ENCODE peak calls at places on chromosomes 1 and 21, in seven cellular contexts. One of them, this sample, is unnamed.
A peak's percentile ranks its signal among the peaks of the same experiment; 100 is the strongest.

GRCh38 chr21:23402929-23403520 is 2204.3 kb downstream of the MRPL39 start:
- DNase-seq in psoas muscle: no peak
- DNase-seq in upper lobe of right lung: no peak
- DNase-seq in fibroblast of lung: no peak
- DNase-seq in aorta: no peak
- DNase-seq in lung: no peak
- DNase-seq in ovary: no peak
- DNase-seq in this sample: no peak

GRCh38 chr1:218743861-218744505 is 398.8 kb downstream of the TGFB2 start:
- DNase-seq in fibroblast of lung: no peak
- DNase-seq in ovary: no peak
- DNase-seq in psoas muscle: no peak
- DNase-seq in aorta: no peak
- DNase-seq in lung: no peak
- DNase-seq in upper lobe of right lung: no peak
- DNase-seq in this sample: no peak

GRCh38 chr21:38505654-38506523 is 7.6 kb upstream of the ERG start:
- DNase-seq in lung: no peak
- DNase-seq in fibroblast of lung: peak; percentile 70
- DNase-seq in psoas muscle: no peak
- DNase-seq in upper lobe of right lung: no peak
- DNase-seq in ovary: peak; percentile 17
- DNase-seq in aorta: no peak
- DNase-seq in this sample: no peak

GRCh38 chr21:15526793-15527192 is 203.0 kb upstream of the USP25 start:
- DNase-seq in aorta: no peak
- DNase-seq in ovary: no peak
- DNase-seq in lung: no peak
- DNase-seq in psoas muscle: no peak
- DNase-seq in fibroblast of lung: no peak
- DNase-seq in upper lobe of right lung: no peak
- DNase-seq in this sample: no peak

GRCh38 chr1:109490029-109490933 is 3.6 kb upstream of the CYB561D1 start:
- DNase-seq in psoas muscle: peak; percentile 79
- DNase-seq in lung: peak; percentile 68
- DNase-seq in upper lobe of right lung: no peak
- DNase-seq in fibroblast of lung: peak; percentile 39
- DNase-seq in aorta: no peak
- DNase-seq in ovary: peak; percentile 64
- DNase-seq in this sample: peak; percentile 89

GRCh38 chr1:86370627-86371026 is 25.5 kb downstream of the ODF2L start:
- DNase-seq in aorta: no peak
- DNase-seq in fibroblast of lung: peak; percentile 78
- DNase-seq in lung: no peak
- DNase-seq in ovary: no peak
- DNase-seq in upper lobe of right lung: no peak
- DNase-seq in psoas muscle: no peak
- DNase-seq in this sample: no peak

GRCh38 chr1:68317543-68317942 is 85.2 kb upstream of the WLS start:
- DNase-seq in lung: no peak
- DNase-seq in upper lobe of right lung: no peak
- DNase-seq in aorta: no peak
- DNase-seq in ovary: no peak
- DNase-seq in fibroblast of lung: no peak
- DNase-seq in psoas muscle: no peak
- DNase-seq in this sample: no peak

GRCh38 chr1:244049969-244050834 is 881 bp upstream of the ZBTB18 start:
- DNase-seq in lung: no peak
- DNase-seq in psoas muscle: no peak
- DNase-seq in upper lobe of right lung: no peak
- DNase-seq in aorta: peak; percentile 71
- DNase-seq in fibroblast of lung: no peak
- DNase-seq in ovary: no peak
- DNase-seq in this sample: peak; percentile 58

GRCh38 chr1:154940213-154940879 is 3.8 kb upstream of the PMVK start:
- DNase-seq in psoas muscle: no peak
- DNase-seq in upper lobe of right lung: no peak
- DNase-seq in ovary: no peak
- DNase-seq in lung: no peak
- DNase-seq in aorta: no peak
- DNase-seq in fibroblast of lung: no peak
- DNase-seq in this sample: no peak

GRCh38 chr1:198788561-198789064 is 149.8 kb downstream of the PTPRC start:
- DNase-seq in lung: no peak
- DNase-seq in aorta: no peak
- DNase-seq in fibroblast of lung: peak; percentile 7
- DNase-seq in upper lobe of right lung: no peak
- DNase-seq in ovary: no peak
- DNase-seq in psoas muscle: no peak
- DNase-seq in this sample: no peak

GRCh38 chr1:203772836-203773235 is 7.9 kb downstream of the LAX1 start:
- DNase-seq in upper lobe of right lung: no peak
- DNase-seq in ovary: no peak
- DNase-seq in fibroblast of lung: no peak
- DNase-seq in psoas muscle: no peak
- DNase-seq in lung: no peak
- DNase-seq in aorta: no peak
- DNase-seq in this sample: no peak

GRCh38 chr1:115642168-115643072 is 650 bp downstream of the VANGL1 start:
- DNase-seq in upper lobe of right lung: peak; percentile 74
- DNase-seq in fibroblast of lung: peak; percentile 58
- DNase-seq in lung: peak; percentile 41
- DNase-seq in ovary: peak; percentile 25
- DNase-seq in aorta: peak; percentile 84
- DNase-seq in psoas muscle: peak; percentile 66
- DNase-seq in this sample: peak; percentile 80

GRCh38 chr1:164604541-164604940 is 45.6 kb downstream of the PBX1 start:
- DNase-seq in lung: no peak
- DNase-seq in psoas muscle: no peak
- DNase-seq in upper lobe of right lung: no peak
- DNase-seq in ovary: no peak
- DNase-seq in aorta: no peak
- DNase-seq in fibroblast of lung: peak; percentile 72
- DNase-seq in this sample: no peak

GRCh38 chr1:6794164-6794563 is 8.9 kb downstream of the CAMTA1 start:
- DNase-seq in psoas muscle: no peak
- DNase-seq in upper lobe of right lung: no peak
- DNase-seq in fibroblast of lung: peak; percentile 55
- DNase-seq in lung: no peak
- DNase-seq in aorta: no peak
- DNase-seq in ovary: no peak
- DNase-seq in this sample: no peak

GRCh38 chr21:35677298-35677841 is 383.0 kb downstream of the SETD4 start:
- DNase-seq in psoas muscle: no peak
- DNase-seq in fibroblast of lung: no peak
- DNase-seq in lung: no peak
- DNase-seq in upper lobe of right lung: no peak
- DNase-seq in ovary: no peak
- DNase-seq in aorta: no peak
- DNase-seq in this sample: no peak

DNA sequence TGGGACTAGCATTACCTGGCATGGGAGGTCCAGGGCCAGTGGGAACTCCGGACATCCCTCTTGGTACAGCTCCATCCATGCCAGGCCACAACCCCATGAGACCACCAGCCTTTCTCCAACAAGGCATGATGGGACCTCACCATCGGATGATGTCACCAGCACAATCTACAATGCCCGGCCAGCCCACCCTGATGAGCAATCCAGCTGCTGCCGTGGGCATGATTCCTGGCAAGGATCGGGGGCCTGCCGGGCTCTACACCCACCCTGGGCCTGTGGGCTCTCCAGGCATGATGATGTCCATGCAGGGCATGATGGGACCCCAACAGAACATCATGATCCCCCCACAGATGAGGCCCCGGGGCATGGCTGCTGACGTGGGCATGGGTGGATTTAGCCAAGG is 45.8 kb downstream of the ACP6 start:
- DNase-seq in fibroblast of lung: no peak
- DNase-seq in lung: no peak
- DNase-seq in psoas muscle: peak; percentile 50
- DNase-seq in aorta: no peak
- DNase-seq in upper lobe of right lung: no peak
- DNase-seq in ovary: no peak
- DNase-seq in this sample: no peak
- H3K36me3 ChIP-seq in fibroblast of lung: peaks cover 6% of the 10 kb centered on the region
- H3K36me3 ChIP-seq in lung: peaks cover 16% of the 10 kb centered on the region
- H3K36me3 ChIP-seq in psoas muscle: no peaks in the 10 kb centered on the region
- H3K36me3 ChIP-seq in aorta: no peaks in the 10 kb centered on the region
- H3K36me3 ChIP-seq in upper lobe of right lung: peaks cover 31% of the 10 kb centered on the region
- H3K36me3 ChIP-seq in ovary: no peaks in the 10 kb centered on the region
- H3K36me3 ChIP-seq in this sample: no peaks in the 10 kb centered on the region

GRCh38 chr1:181148636-181149035 is 60.1 kb downstream of the IER5 start:
- DNase-seq in aorta: no peak
- DNase-seq in ovary: no peak
- DNase-seq in psoas muscle: no peak
- DNase-seq in upper lobe of right lung: no peak
- DNase-seq in fibroblast of lung: no peak
- DNase-seq in lung: no peak
- DNase-seq in this sample: no peak

GRCh38 chr1:181149326-181150000 is 61.0 kb downstream of the IER5 start:
- DNase-seq in lung: no peak
- DNase-seq in fibroblast of lung: no peak
- DNase-seq in ovary: no peak
- DNase-seq in upper lobe of right lung: no peak
- DNase-seq in aorta: no peak
- DNase-seq in psoas muscle: no peak
- DNase-seq in this sample: peak; percentile 90

GRCh38 chr1:181150842-181151241 is 62.3 kb downstream of the IER5 start:
- DNase-seq in upper lobe of right lung: no peak
- DNase-seq in fibroblast of lung: no peak
- DNase-seq in ovary: no peak
- DNase-seq in psoas muscle: no peak
- DNase-seq in lung: no peak
- DNase-seq in aorta: no peak
- DNase-seq in this sample: no peak

GRCh38 chr1:181151378-181152326 is 63.2 kb downstream of the IER5 start:
- DNase-seq in aorta: no peak
- DNase-seq in ovary: no peak
- DNase-seq in lung: no peak
- DNase-seq in upper lobe of right lung: no peak
- DNase-seq in psoas muscle: peak; percentile 70
- DNase-seq in fibroblast of lung: no peak
- DNase-seq in this sample: no peak

DNA sequence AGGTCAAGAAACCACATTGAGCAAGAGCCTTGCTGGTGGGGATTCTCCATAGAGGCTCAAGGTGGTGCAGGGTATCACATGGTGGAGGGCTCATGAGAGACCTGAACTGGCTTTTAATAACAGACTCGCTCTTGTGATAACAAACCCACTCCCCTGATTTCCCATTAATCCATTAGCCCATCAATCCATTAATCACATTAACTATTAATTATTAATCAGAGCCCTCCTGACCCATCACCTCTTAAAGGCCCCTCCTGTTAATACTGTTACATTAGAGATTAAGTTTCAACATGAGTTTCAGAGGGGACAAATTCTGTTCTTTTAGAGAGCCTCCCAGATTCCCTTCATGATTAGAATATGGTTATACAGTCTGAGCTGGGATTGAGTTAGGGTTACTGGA is 61.8 kb downstream of the IER5 start:
- DNase-seq in lung: no peak
- DNase-seq in fibroblast of lung: no peak
- DNase-seq in aorta: no peak
- DNase-seq in psoas muscle: no peak
- DNase-seq in ovary: no peak
- DNase-seq in upper lobe of right lung: no peak
- DNase-seq in this sample: no peak
- H3K4me1 ChIP-seq in lung: peaks cover 11% of the 10 kb centered on the region
- H3K4me1 ChIP-seq in fibroblast of lung: peaks cover 8% of the 10 kb centered on the region
- H3K4me1 ChIP-seq in aorta: no peaks in the 10 kb centered on the region
- H3K4me1 ChIP-seq in psoas muscle: peaks cover 55% of the 10 kb centered on the region
- H3K4me1 ChIP-seq in ovary: peaks cover 9% of the 10 kb centered on the region
- H3K4me1 ChIP-seq in upper lobe of right lung: peaks cover 30% of the 10 kb centered on the region
- H3K4me1 ChIP-seq in this sample: peaks cover 29% of the 10 kb centered on the region

GRCh38 chr1:43867946-43868740 is 65.5 kb upstream of the ARTN start:
- DNase-seq in lung: no peak
- DNase-seq in aorta: no peak
- DNase-seq in fibroblast of lung: peak; percentile 42
- DNase-seq in ovary: no peak
- DNase-seq in upper lobe of right lung: no peak
- DNase-seq in psoas muscle: no peak
- DNase-seq in this sample: no peak

GRCh38 chr1:43873851-43874250 is 59.8 kb upstream of the ARTN start:
- DNase-seq in aorta: no peak
- DNase-seq in fibroblast of lung: no peak
- DNase-seq in ovary: no peak
- DNase-seq in psoas muscle: no peak
- DNase-seq in lung: no peak
- DNase-seq in upper lobe of right lung: no peak
- DNase-seq in this sample: no peak

GRCh38 chr1:43868741-43869067 is 64.9 kb upstream of the ARTN start:
- DNase-seq in ovary: peak; percentile 50
- DNase-seq in psoas muscle: no peak
- DNase-seq in aorta: no peak
- DNase-seq in fibroblast of lung: peak; percentile 77
- DNase-seq in upper lobe of right lung: no peak
- DNase-seq in lung: no peak
- DNase-seq in this sample: no peak

GRCh38 chr1:43872280-43872679 is 61.3 kb upstream of the ARTN start:
- DNase-seq in lung: no peak
- DNase-seq in aorta: no peak
- DNase-seq in ovary: no peak
- DNase-seq in fibroblast of lung: no peak
- DNase-seq in upper lobe of right lung: no peak
- DNase-seq in psoas muscle: no peak
- DNase-seq in this sample: no peak

DNA sequence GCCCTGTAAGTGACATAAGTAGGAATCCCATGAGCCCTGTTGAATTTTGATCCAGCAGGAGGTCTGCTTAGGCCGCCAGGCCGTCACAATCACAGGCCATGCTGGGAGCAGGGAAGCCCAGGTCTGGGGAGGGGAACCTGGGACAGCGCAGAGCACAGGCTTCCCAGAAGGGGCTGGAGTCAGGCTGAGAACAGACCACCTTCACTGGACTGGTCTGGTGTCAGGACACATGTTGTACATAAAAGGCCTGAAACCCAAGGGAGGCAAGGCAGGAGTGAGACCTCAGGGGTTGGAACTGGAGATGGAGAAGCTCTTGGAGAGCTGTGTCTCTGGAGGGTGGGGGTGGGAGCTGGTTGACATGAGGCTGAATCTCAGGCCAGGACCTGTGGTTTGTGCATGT is 63.3 kb upstream of the ARTN start:
- DNase-seq in lung: no peak
- DNase-seq in upper lobe of right lung: no peak
- DNase-seq in ovary: no peak
- DNase-seq in aorta: no peak
- DNase-seq in psoas muscle: no peak
- DNase-seq in fibroblast of lung: no peak
- DNase-seq in this sample: no peak
- H3K36me3 ChIP-seq in lung: no peaks in the 10 kb centered on the region
- H3K36me3 ChIP-seq in upper lobe of right lung: no peaks in the 10 kb centered on the region
- H3K36me3 ChIP-seq in ovary: no peaks in the 10 kb centered on the region
- H3K36me3 ChIP-seq in aorta: no peaks in the 10 kb centered on the region
- H3K36me3 ChIP-seq in psoas muscle: no peaks in the 10 kb centered on the region
- H3K36me3 ChIP-seq in fibroblast of lung: no peaks in the 10 kb centered on the region
- H3K36me3 ChIP-seq in this sample: no peaks in the 10 kb centered on the region

DNA sequence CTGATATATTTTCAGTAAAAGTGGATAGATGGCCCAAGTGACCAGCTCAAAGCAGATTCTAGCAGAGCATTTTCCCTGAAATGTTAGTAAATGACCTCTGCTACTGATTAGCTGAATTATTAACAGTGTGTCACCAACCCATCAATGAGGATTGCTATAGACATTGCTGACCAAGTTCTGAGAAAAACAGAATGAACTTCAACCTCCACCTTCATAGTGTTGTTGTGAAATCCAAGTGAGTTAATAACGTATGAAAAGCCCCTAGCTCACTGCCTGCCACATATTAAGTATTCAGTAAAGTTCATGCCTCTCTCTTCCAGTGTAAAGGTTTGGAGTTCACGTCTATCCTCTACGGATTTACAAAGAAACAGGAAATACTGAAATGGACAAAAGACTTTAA is 15.8 kb downstream of the PLPP3 start:
- DNase-seq in ovary: no peak
- DNase-seq in aorta: no peak
- DNase-seq in lung: no peak
- DNase-seq in upper lobe of right lung: no peak
- DNase-seq in psoas muscle: no peak
- DNase-seq in fibroblast of lung: no peak
- DNase-seq in this sample: no peak
- H3K4me1 ChIP-seq in ovary: peaks cover 16% of the 10 kb centered on the region
- H3K4me1 ChIP-seq in aorta: peaks cover 9% of the 10 kb centered on the region
- H3K4me1 ChIP-seq in lung: peaks cover 3% of the 10 kb centered on the region
- H3K4me1 ChIP-seq in upper lobe of right lung: peaks cover 39% of the 10 kb centered on the region
- H3K4me1 ChIP-seq in psoas muscle: peaks cover 45% of the 10 kb centered on the region
- H3K4me1 ChIP-seq in fibroblast of lung: peaks cover 5% of the 10 kb centered on the region
- H3K4me1 ChIP-seq in this sample: peaks cover 41% of the 10 kb centered on the region